ENCODE peak calls at places on chromosome X, in ten cellular contexts. R is pancreas; S is PC-3; H is H1; D is lower lobe of right lung; I is fibroblast of lung; F is testis; X is tibial nerve; Q is naive thymus-derived CD4-positive, alpha-beta T cell; C is mammary epithelial cell. P is an unnamed sample.
A peak's percentile ranks its signal among the peaks of the same experiment; 100 is the strongest.

GRCh38 chrX:142982679-142983078 is 43.0 kb upstream of the SPANXN4 start:
- DNase-seq in Q (no peak), C (no peak), X (no peak), R (no peak), S (no peak), I (no peak), D (no peak), F (no peak), H (no peak), P (no peak)

GRCh38 chrX:13376857-13377441 is 57.1 kb upstream of the ATXN3L start:
- DNase-seq in R (no peak), H (no peak), Q (no peak), C (peak; percentile 97), F (no peak), D (no peak), X (peak; percentile 24), S (peak; percentile 71), I (peak; percentile 98), P (no peak)

GRCh38 chrX:70088281-70088680 is 26.0 kb downstream of the OTUD6A start:
- DNase-seq in I (no peak), D (no peak), C (no peak), F (no peak), Q (no peak), X (no peak), H (no peak), S (no peak), R (no peak), P (no peak)

GRCh38 chrX:120000490-120001246 is 57.1 kb upstream of the NKAP start:
- DNase-seq in F (no peak), X (no peak), H (peak; percentile 42), C (no peak), S (peak; percentile 55), R (no peak), D (no peak), Q (no peak), I (peak; percentile 6), P (no peak)

GRCh38 chrX:43750248-43750676 is 94.2 kb downstream of the MAOA start:
- DNase-seq in R (peak; percentile 34), C (peak; percentile 51), X (peak; percentile 35), S (peak; percentile 71), D (peak; percentile 47), Q (peak; percentile 33), H (peak; percentile 43), I (peak; percentile 46), F (peak; percentile 50), P (no peak)

GRCh38 chrX:102650903-102651241 is 411 bp upstream of the GPRASP1 start:
- DNase-seq in R (no peak), C (no peak), F (no peak), I (no peak), S (no peak), X (no peak), D (no peak), H (no peak), Q (no peak), P (no peak)

GRCh38 chrX:145190801-145191389 is 56.4 kb upstream of the SPANXN1 start:
- DNase-seq in X (no peak), S (peak; percentile 67), Q (no peak), I (no peak), F (no peak), H (no peak), R (no peak), D (no peak), C (peak; percentile 12), P (no peak)

GRCh38 chrX:14427614-14428013 is 101.7 kb upstream of the GLRA2 start:
- DNase-seq in S (no peak), R (no peak), I (no peak), X (no peak), Q (no peak), H (no peak), D (no peak), F (no peak), C (no peak), P (no peak)

GRCh38 chrX:131802836-131803626 is 220.1 kb upstream of the STK26 start:
- DNase-seq in Q (peak; percentile 82), I (peak; percentile 25), X (no peak), C (peak; percentile 55), R (peak; percentile 70), F (peak; percentile 43), H (peak; percentile 51), D (no peak), S (peak; percentile 63), P (peak; percentile 86)

GRCh38 chrX:17262123-17262522 is 112.9 kb upstream of the NHS start:
- DNase-seq in I (no peak), R (no peak), X (no peak), Q (no peak), D (no peak), F (no peak), C (no peak), S (no peak), H (no peak), P (no peak)

GRCh38 chrX:29617276-29617675 is 598.1 kb upstream of the MAGEB2 start:
- DNase-seq in R (no peak), S (peak; percentile 56), C (peak; percentile 6), X (no peak), I (peak; percentile 31), F (no peak), H (no peak), D (no peak), Q (no peak), P (no peak)

GRCh38 chrX:51461053-51462050 is 35.0 kb downstream of the NUDT11 start:
- DNase-seq in H (no peak), D (no peak), F (peak; percentile 54), C (peak; percentile 16), I (peak; percentile 26), R (no peak), Q (peak; percentile 39), X (peak; percentile 39), S (peak; percentile 40), P (no peak)

GRCh38 chrX:152989292-152989658 is 4.6 kb downstream of the PNMA5 start:
- DNase-seq in R (no peak), H (no peak), D (no peak), F (no peak), Q (no peak), I (no peak), S (no peak), C (no peak), X (no peak), P (no peak)

GRCh38 chrX:21961142-21961541 is 20.6 kb downstream of the SMS start:
- DNase-seq in X (no peak), I (peak; percentile 13), Q (no peak), H (no peak), S (no peak), R (no peak), D (no peak), F (no peak), C (no peak), P (no peak)

GRCh38 chrX:153864561-153865320 is 21.2 kb downstream of the L1CAM start:
- DNase-seq in R (no peak), Q (no peak), I (no peak), D (no peak), C (no peak), H (no peak), F (no peak), S (no peak), X (no peak), P (peak; percentile 68)

GRCh38 chrX:38221391-38221929 is 789 bp upstream of the SRPX start:
- DNase-seq in F (no peak), S (no peak), R (no peak), C (no peak), X (no peak), Q (no peak), I (no peak), D (no peak), H (no peak), P (no peak)

GRCh38 chrX:1246816-1247215 is 21.8 kb upstream of the CSF2RA start:
- DNase-seq in C (peak; percentile 35), Q (peak; percentile 88), D (peak; percentile 83), F (peak; percentile 83), R (no peak), X (peak; percentile 82), I (peak; percentile 7), H (peak; percentile 99), S (peak; percentile 82), P (peak; percentile 74)

GRCh38 chrX:148417934-148418333 is 82.5 kb upstream of the AFF2 start:
- DNase-seq in F (no peak), Q (no peak), C (peak; percentile 83), S (no peak), R (no peak), I (peak; percentile 56), X (no peak), H (no peak), D (no peak), P (no peak)

GRCh38 chrX:155767101-155767878 is 113.9 kb upstream of the VAMP7 start:
- DNase-seq in F (peak; percentile 40), Q (peak; percentile 2), S (peak; percentile 51), D (peak; percentile 44), H (peak; percentile 47), R (peak; percentile 22), I (peak; percentile 84), C (peak; percentile 80), X (peak; percentile 53), P (peak; percentile 62)
- H3K4me3 ChIP-seq in F (peak overlapping the region; percentile 17), Q (peak overlapping the region; percentile 16), S (peak overlapping the region; percentile 59), D (peak overlapping the region; percentile 39), H (peak overlapping the region; percentile 68), R (peak overlapping the region; percentile 43), I (peak overlapping the region; percentile 46), C (peak overlapping the region; percentile 42), X (peak overlapping the region; percentile 52), P (peak overlapping the region; percentile 60)

DNA sequence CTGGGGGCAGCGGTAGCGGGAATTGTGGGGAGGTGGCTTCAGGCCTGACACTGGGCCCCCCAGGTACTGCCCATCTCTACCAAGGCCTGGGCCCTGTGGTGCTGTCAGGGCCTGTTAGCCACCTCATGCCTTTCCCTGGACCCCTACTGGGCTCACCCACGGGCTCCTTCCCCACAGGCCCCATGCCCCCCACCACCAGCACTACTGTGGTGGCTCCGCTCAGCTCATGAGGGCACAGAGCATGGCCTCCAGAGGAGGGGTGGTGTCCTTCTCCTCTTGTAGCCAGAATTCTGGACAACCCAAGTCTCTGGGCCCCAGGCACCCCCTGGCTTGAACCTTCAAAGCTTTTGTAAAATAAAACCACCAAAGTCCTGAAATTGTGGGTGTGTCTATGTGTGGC is 7.5 kb downstream of the GATA1 start:
- DNase-seq in R (no peak), C (no peak), D (no peak), X (no peak), H (no peak), I (no peak), Q (no peak), S (no peak), F (no peak), P (peak; percentile 32)
- H3K4me1 ChIP-seq in R (no peaks in the 10 kb centered on the region), C (peaks cover 7% of the 10 kb centered on the region), D (no peaks in the 10 kb centered on the region), X (no peaks in the 10 kb centered on the region), H (no peaks in the 10 kb centered on the region), I (no peaks in the 10 kb centered on the region), Q (no peaks in the 10 kb centered on the region), S (peaks cover 14% of the 10 kb centered on the region), F (no peaks in the 10 kb centered on the region), P (no peaks in the 10 kb centered on the region)

GRCh38 chrX:107741318-107741813 is 34.2 kb downstream of the TSC22D3 start:
- DNase-seq in D (no peak), Q (no peak), X (no peak), I (no peak), S (no peak), R (no peak), C (no peak), H (no peak), F (no peak), P (no peak)
- H3K4me3 ChIP-seq in D (peak overlapping the region; percentile 2), Q (peak overlapping the region; percentile 45), X (peak overlapping the region; percentile 29), I (no peak overlapping the region), S (no peak overlapping the region), R (no peak overlapping the region), C (no peak overlapping the region), H (peak overlapping the region; percentile 62), F (no peak overlapping the region), P (no peak overlapping the region)

DNA sequence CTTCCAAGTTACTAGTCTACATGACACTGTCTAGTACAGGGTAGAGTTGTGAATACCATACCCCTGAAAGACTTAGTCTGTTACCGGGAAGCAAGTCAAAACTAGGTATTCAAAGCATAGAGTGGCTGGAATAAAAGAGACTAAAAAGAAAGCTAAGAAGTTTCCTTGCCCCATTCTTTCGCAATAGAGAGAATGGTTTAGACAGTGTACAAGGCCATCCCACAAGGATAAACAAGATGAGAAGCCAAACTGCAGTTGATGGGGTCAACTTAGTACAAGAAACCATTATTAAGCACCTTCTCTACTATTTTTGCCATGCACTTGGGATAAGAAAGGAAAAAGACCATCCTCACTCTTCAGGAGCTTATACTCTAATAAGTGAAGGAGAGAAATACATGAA is 30.3 kb downstream of the AMMECR1 start:
- DNase-seq in X (no peak), S (no peak), D (no peak), R (no peak), I (no peak), C (no peak), Q (no peak), H (no peak), F (no peak), P (no peak)
- H3K4me1 ChIP-seq in X (no peaks in the 10 kb centered on the region), S (peaks cover 57% of the 10 kb centered on the region), D (no peaks in the 10 kb centered on the region), R (no peaks in the 10 kb centered on the region), I (peaks cover 17% of the 10 kb centered on the region), C (peaks cover 17% of the 10 kb centered on the region), Q (no peaks in the 10 kb centered on the region), H (no peaks in the 10 kb centered on the region), F (no peaks in the 10 kb centered on the region), P (no peaks in the 10 kb centered on the region)

P was measured in aorta.